ENCODE peak calls at places on chromosomes 4 and X, in ten cellular contexts. U is endodermal cell; I is heart left ventricle; Q is endothelial cell of umbilical vein; B is HFF-Myc; S is dorsolateral prefrontal cortex; N is stomach; R is psoas muscle; C is CD8-positive, alpha-beta T cell; J is AG10803. H is an unnamed sample.

GRCh38 chr4:185359767-185360446 is 35.8 kb downstream of the LRP2BP start:
- DNase-seq in C (no peak), U (no peak), N (no peak), B (no peak), S (no peak), I (no peak), J (no peak), Q (peak; percentile 79), R (no peak), H (no peak)

GRCh38 chr4:15132739-15133138 is 130.5 kb downstream of the CPEB2 start:
- DNase-seq in R (no peak), B (peak; percentile 22), N (no peak), I (no peak), C (no peak), J (peak; percentile 3), S (peak; percentile 65), U (no peak), Q (peak; percentile 10), H (no peak)

GRCh38 chr4:3781193-3781886 is 15.2 kb downstream of the ADRA2C start:
- DNase-seq in B (no peak), U (peak; percentile 67), Q (no peak), N (no peak), I (no peak), R (no peak), J (no peak), C (no peak), S (no peak), H (no peak)

GRCh38 chr4:173528378-173529321 is 1.4 kb downstream of the HAND2 start:
- DNase-seq in S (no peak), J (peak; percentile 22), N (no peak), I (no peak), C (no peak), Q (no peak), R (no peak), B (no peak), U (peak; percentile 81), H (no peak)

GRCh38 chr4:26484032-26484515 is 6.2 kb downstream of the CCKAR start:
- DNase-seq in Q (no peak), N (no peak), R (no peak), C (no peak), I (no peak), B (no peak), J (peak; percentile 66), S (no peak), U (no peak), H (no peak)

GRCh38 chr4:158410272-158410671 is 111.4 kb upstream of the RXFP1 start:
- DNase-seq in B (no peak), Q (peak; percentile 23), N (no peak), U (no peak), J (peak; percentile 9), I (no peak), R (no peak), S (no peak), C (no peak), H (no peak)

GRCh38 chr4:23163649-23164436 is 471.1 kb downstream of the GBA3 start:
- DNase-seq in U (no peak), B (no peak), Q (no peak), N (no peak), J (no peak), C (no peak), R (no peak), I (no peak), S (no peak), H (no peak)

GRCh38 chrX:353566-354535 is 32.9 kb downstream of the PPP2R3B start:
- DNase-seq in I (no peak), J (no peak), S (no peak), R (peak; percentile 14), U (no peak), Q (no peak), B (no peak), N (no peak), C (no peak), H (no peak)

GRCh38 chr4:4480685-4481393 is 61.0 kb downstream of the STX18 start:
- DNase-seq in B (no peak), C (no peak), J (peak; percentile 61), S (peak; percentile 80), R (no peak), Q (peak; percentile 13), I (no peak), N (no peak), U (no peak), H (no peak)

GRCh38 chrX:153727108-153727931 is 2.7 kb downstream of the ABCD1 start:
- DNase-seq in B (no peak), R (peak; percentile 67), Q (peak; percentile 28), U (peak; percentile 56), J (peak; percentile 40), C (no peak), I (peak; percentile 58), S (peak; percentile 82), N (peak; percentile 78), H (no peak)
- H3K4me3 ChIP-seq in B (no peak overlapping the region), R (peak overlapping the region; percentile 64), Q (no peak overlapping the region), U (no peak overlapping the region), J (peak overlapping the region; percentile 43), C (peak overlapping the region; percentile 27), I (peak overlapping the region; percentile 30), S (peak overlapping the region; percentile 40), N (peak overlapping the region; percentile 41), H (no peak overlapping the region)

GRCh38 chrX:153469811-153470410 is 465 bp downstream of the HAUS7 start:
- DNase-seq in R (peak; percentile 38), C (no peak), Q (peak; percentile 32), J (peak; percentile 21), I (no peak), N (no peak), B (no peak), S (no peak), U (peak; percentile 73), H (no peak)
- TF ChIP-seq CTCF in R (peak; percentile 15), C (no peak), Q (peak; percentile 16), J (no peak), I (no peak), N (no peak), B (no peak), S (no peak), U (peak; percentile 45), H (no peak)

GRCh38 chr4:124018383-124019317 is 622.1 kb downstream of the SPRY1 start:
- DNase-seq in N (no peak), C (no peak), R (peak; percentile 39), B (peak; percentile 78), J (peak; percentile 86), U (peak; percentile 42), Q (peak; percentile 43), S (no peak), I (peak; percentile 53), H (no peak)
- H3K4me3 ChIP-seq in N (no peak overlapping the region), C (no peak overlapping the region), R (no peak overlapping the region), B (no peak overlapping the region), J (no peak overlapping the region), U (no peak overlapping the region), Q (no peak overlapping the region), S (no peak overlapping the region), I (no peak overlapping the region), H (no peak overlapping the region)

DNA sequence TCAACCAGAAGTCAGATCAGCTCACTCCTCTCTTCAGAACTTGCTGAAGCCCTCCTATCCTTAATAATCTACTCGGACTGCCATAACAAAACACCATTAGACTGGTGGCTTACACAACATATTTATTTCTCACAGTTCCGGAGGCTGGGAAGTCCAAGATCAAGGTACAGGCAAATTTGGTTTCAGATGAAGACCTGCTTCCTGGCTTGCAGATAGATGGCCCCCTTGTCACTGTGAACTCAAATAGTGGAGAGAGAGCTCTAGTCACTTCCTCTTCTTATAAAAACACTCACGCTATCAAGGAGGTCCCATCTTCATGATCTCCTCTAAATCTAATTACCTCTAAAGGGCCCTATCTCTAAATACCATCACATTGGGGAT is 125.1 kb downstream of the CAMK2D start:
- DNase-seq in U (no peak), C (no peak), N (no peak), R (no peak), Q (no peak), J (no peak), I (no peak), S (no peak), B (no peak), H (no peak)
- TF ChIP-seq CTCF in U (peak; percentile 42), C (peak; percentile 32), N (no peak), R (no peak), Q (no peak), J (no peak), I (peak; percentile 35), S (no peak), B (no peak), H (no peak)

GRCh38 chrX:69503228-69503834 is 795 bp upstream of the NALF2 start:
- DNase-seq in R (no peak), B (peak; percentile 2), I (peak; percentile 30), Q (no peak), S (no peak), U (no peak), C (no peak), J (no peak), N (no peak), H (no peak)
- H3K4me3 ChIP-seq in R (peak overlapping the region; percentile 62), B (no peak overlapping the region), I (peak overlapping the region; percentile 62), Q (no peak overlapping the region), S (peak overlapping the region; percentile 62), U (peak overlapping the region; percentile 72), C (no peak overlapping the region), J (no peak overlapping the region), N (peak overlapping the region; percentile 61), H (no peak overlapping the region)

GRCh38 chrX:19515615-19516105 is 352 bp upstream of the MAP3K15 start:
- DNase-seq in N (no peak), I (no peak), B (no peak), Q (no peak), S (no peak), R (no peak), C (no peak), U (no peak), J (no peak), H (no peak)
- TF ChIP-seq CTCF in N (no peak), I (peak; percentile 40), B (no peak), Q (no peak), S (no peak), R (peak; percentile 30), C (no peak), U (peak; percentile 74), J (no peak), H (no peak)

GRCh38 chr4:86641516-86642090 is 47.5 kb downstream of the PTPN13 start:
- DNase-seq in J (no peak), B (no peak), I (no peak), N (no peak), R (no peak), S (no peak), Q (no peak), C (no peak), U (no peak), H (no peak)
- H3K4me3 ChIP-seq in J (no peak overlapping the region), B (no peak overlapping the region), I (no peak overlapping the region), N (no peak overlapping the region), R (no peak overlapping the region), S (no peak overlapping the region), Q (no peak overlapping the region), C (no peak overlapping the region), U (no peak overlapping the region), H (no peak overlapping the region)